ENCODE peak calls at places on chromosome 21, in seven cellular contexts. One of them, this sample, is unnamed.

GRCh38 chr21:32278068-32278467 is 781 bp downstream of the MIS18A start:
- DNase-seq in trophoblast cell: no peak
- DNase-seq in neuronal stem cell: no peak
- DNase-seq in mesendoderm: peak; percentile 25
- DNase-seq in mesenchymal stem cell: peak; percentile 30
- DNase-seq in IMR-90: no peak
- DNase-seq in H1: no peak
- DNase-seq in this sample: no peak

GRCh38 chr21:43034826-43035225 is 40.8 kb downstream of the CBS start:
- DNase-seq in trophoblast cell: no peak
- DNase-seq in H1: no peak
- DNase-seq in mesendoderm: no peak
- DNase-seq in IMR-90: no peak
- DNase-seq in mesenchymal stem cell: no peak
- DNase-seq in neuronal stem cell: no peak
- DNase-seq in this sample: no peak

GRCh38 chr21:36210779-36211659 is 54.4 kb downstream of the DOP1B start:
- DNase-seq in mesenchymal stem cell: no peak
- DNase-seq in trophoblast cell: peak; percentile 50
- DNase-seq in H1: no peak
- DNase-seq in IMR-90: no peak
- DNase-seq in neuronal stem cell: no peak
- DNase-seq in mesendoderm: peak; percentile 67
- DNase-seq in this sample: no peak

GRCh38 chr21:30216041-30216723 is at the start of gene CLDN8:
- DNase-seq in mesenchymal stem cell: no peak
- DNase-seq in H1: no peak
- DNase-seq in mesendoderm: no peak
- DNase-seq in neuronal stem cell: no peak
- DNase-seq in IMR-90: no peak
- DNase-seq in trophoblast cell: no peak
- DNase-seq in this sample: no peak

GRCh38 chr21:29718081-29718815 is 221.5 kb downstream of the GRIK1 start:
- DNase-seq in IMR-90: peak; percentile 34
- DNase-seq in mesenchymal stem cell: no peak
- DNase-seq in neuronal stem cell: no peak
- DNase-seq in trophoblast cell: no peak
- DNase-seq in H1: no peak
- DNase-seq in mesendoderm: no peak
- DNase-seq in this sample: no peak

GRCh38 chr21:35136586-35137254 is 87.6 kb upstream of the RUNX1 start:
- DNase-seq in trophoblast cell: peak; percentile 82
- DNase-seq in IMR-90: peak; percentile 62
- DNase-seq in H1: no peak
- DNase-seq in mesendoderm: peak; percentile 92
- DNase-seq in neuronal stem cell: no peak
- DNase-seq in mesenchymal stem cell: peak; percentile 40
- DNase-seq in this sample: no peak

GRCh38 chr21:32102426-32102825 is 176.4 kb downstream of the MIS18A start:
- DNase-seq in neuronal stem cell: no peak
- DNase-seq in mesenchymal stem cell: no peak
- DNase-seq in IMR-90: peak; percentile 7
- DNase-seq in trophoblast cell: peak; percentile 27
- DNase-seq in mesendoderm: no peak
- DNase-seq in H1: no peak
- DNase-seq in this sample: no peak

GRCh38 chr21:39251326-39251725 is 62.1 kb downstream of the BRWD1 start:
- DNase-seq in neuronal stem cell: no peak
- DNase-seq in mesenchymal stem cell: peak; percentile 4
- DNase-seq in trophoblast cell: no peak
- DNase-seq in mesendoderm: no peak
- DNase-seq in IMR-90: peak; percentile 24
- DNase-seq in H1: no peak
- DNase-seq in this sample: no peak

GRCh38 chr21:35811115-35811806 is 249.1 kb downstream of the SETD4 start:
- DNase-seq in neuronal stem cell: no peak
- DNase-seq in H1: no peak
- DNase-seq in mesenchymal stem cell: no peak
- DNase-seq in trophoblast cell: peak; percentile 4
- DNase-seq in mesendoderm: peak; percentile 22
- DNase-seq in IMR-90: no peak
- DNase-seq in this sample: peak; percentile 49

GRCh38 chr21:43881283-43881682 is 16.3 kb downstream of the AGPAT3 start:
- DNase-seq in trophoblast cell: no peak
- DNase-seq in mesendoderm: no peak
- DNase-seq in IMR-90: no peak
- DNase-seq in neuronal stem cell: no peak
- DNase-seq in mesenchymal stem cell: no peak
- DNase-seq in H1: no peak
- DNase-seq in this sample: no peak

GRCh38 chr21:34034369-34035014 is 38.9 kb upstream of the MRPS6 start:
- DNase-seq in mesenchymal stem cell: no peak
- DNase-seq in mesendoderm: peak; percentile 15
- DNase-seq in neuronal stem cell: no peak
- DNase-seq in H1: no peak
- DNase-seq in trophoblast cell: no peak
- DNase-seq in IMR-90: no peak
- DNase-seq in this sample: no peak

GRCh38 chr21:45142469-45142868 is 68.1 kb downstream of the ADARB1 start:
- DNase-seq in IMR-90: peak; percentile 84
- DNase-seq in mesenchymal stem cell: peak; percentile 77
- DNase-seq in trophoblast cell: no peak
- DNase-seq in H1: no peak
- DNase-seq in mesendoderm: no peak
- DNase-seq in neuronal stem cell: no peak
- DNase-seq in this sample: no peak

GRCh38 chr21:44764319-44765230 is 37.0 kb downstream of the UBE2G2 start:
- DNase-seq in IMR-90: no peak
- DNase-seq in mesenchymal stem cell: no peak
- DNase-seq in neuronal stem cell: no peak
- DNase-seq in H1: no peak
- DNase-seq in mesendoderm: peak; percentile 45
- DNase-seq in trophoblast cell: no peak
- DNase-seq in this sample: no peak

GRCh38 chr21:43757601-43758000 is 18.5 kb downstream of the CSTB start:
- DNase-seq in mesendoderm: no peak
- DNase-seq in H1: no peak
- DNase-seq in trophoblast cell: no peak
- DNase-seq in neuronal stem cell: no peak
- DNase-seq in mesenchymal stem cell: no peak
- DNase-seq in IMR-90: no peak
- DNase-seq in this sample: no peak

GRCh38 chr21:35381743-35382310 is 332.7 kb upstream of the RUNX1 start:
- DNase-seq in neuronal stem cell: no peak
- DNase-seq in H1: no peak
- DNase-seq in mesendoderm: no peak
- DNase-seq in trophoblast cell: peak; percentile 28
- DNase-seq in IMR-90: no peak
- DNase-seq in mesenchymal stem cell: no peak
- DNase-seq in this sample: no peak

GRCh38 chr21:35108887-35109286 is 59.8 kb upstream of the RUNX1 start:
- DNase-seq in neuronal stem cell: no peak
- DNase-seq in trophoblast cell: no peak
- DNase-seq in IMR-90: no peak
- DNase-seq in mesendoderm: no peak
- DNase-seq in mesenchymal stem cell: no peak
- DNase-seq in H1: no peak
- DNase-seq in this sample: no peak

DNA sequence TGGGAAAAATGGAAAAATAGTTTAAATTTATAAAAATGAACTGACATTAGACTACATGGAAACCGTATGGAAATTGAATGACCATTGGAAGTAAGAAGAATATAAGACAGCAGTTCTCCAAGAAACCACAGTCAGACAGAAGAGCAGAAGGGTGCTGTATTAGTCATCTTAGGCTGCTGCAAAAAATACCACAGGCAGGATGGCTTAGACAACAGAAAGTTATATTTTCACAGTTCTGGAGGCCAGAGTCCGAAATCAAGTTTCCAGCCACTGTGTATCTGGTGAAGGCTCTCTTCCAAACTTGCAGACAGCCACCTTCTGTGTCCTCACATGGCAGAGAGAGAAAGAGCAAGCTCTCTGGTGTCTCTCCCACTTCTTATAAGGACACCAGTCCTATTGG is 175.2 kb downstream of the DSCAM start:
- DNase-seq in H1: no peak
- DNase-seq in trophoblast cell: no peak
- DNase-seq in neuronal stem cell: no peak
- DNase-seq in mesendoderm: no peak
- DNase-seq in mesenchymal stem cell: no peak
- DNase-seq in IMR-90: no peak
- DNase-seq in this sample: no peak
- H4K8ac ChIP-seq in H1: no peak overlapping the region
- H4K8ac ChIP-seq in trophoblast cell: no peak overlapping the region
- H4K8ac ChIP-seq in neuronal stem cell: no peak overlapping the region
- H4K8ac ChIP-seq in mesendoderm: no peak overlapping the region
- H4K8ac ChIP-seq in mesenchymal stem cell: no peak overlapping the region
- H4K8ac ChIP-seq in IMR-90: no peak overlapping the region
- H4K8ac ChIP-seq in this sample: no peak overlapping the region

DNA sequence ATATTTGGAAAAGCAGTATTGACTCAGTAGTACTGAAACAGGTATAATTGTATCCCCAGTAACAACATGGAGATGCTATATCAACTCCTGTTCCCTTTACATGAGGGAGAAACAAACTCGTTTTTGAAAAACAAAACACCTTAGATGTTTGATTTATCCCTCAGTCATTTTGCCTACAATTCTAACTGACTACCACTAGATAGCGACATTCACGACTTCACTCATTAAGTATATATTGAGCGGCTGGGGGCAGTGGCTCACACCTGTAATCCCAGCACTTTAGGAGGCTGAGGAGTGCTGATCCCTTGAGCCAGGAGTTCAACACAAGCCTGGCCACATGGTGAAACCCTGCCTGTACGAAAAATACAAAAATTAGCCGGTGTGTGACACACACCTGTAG is 83.3 kb downstream of the CYYR1 start:
- DNase-seq in H1: no peak
- DNase-seq in neuronal stem cell: no peak
- DNase-seq in mesendoderm: peak; percentile 21
- DNase-seq in IMR-90: no peak
- DNase-seq in trophoblast cell: no peak
- DNase-seq in mesenchymal stem cell: no peak
- DNase-seq in this sample: no peak
- H4K8ac ChIP-seq in H1: no peak overlapping the region
- H4K8ac ChIP-seq in neuronal stem cell: no peak overlapping the region
- H4K8ac ChIP-seq in mesendoderm: no peak overlapping the region
- H4K8ac ChIP-seq in IMR-90: no peak overlapping the region
- H4K8ac ChIP-seq in trophoblast cell: no peak overlapping the region
- H4K8ac ChIP-seq in mesenchymal stem cell: no peak overlapping the region
- H4K8ac ChIP-seq in this sample: no peak overlapping the region

GRCh38 chr21:41509733-41510132 is 1.8 kb upstream of the TMPRSS2 start:
- DNase-seq in trophoblast cell: no peak
- DNase-seq in neuronal stem cell: no peak
- DNase-seq in mesendoderm: no peak
- DNase-seq in mesenchymal stem cell: no peak
- DNase-seq in IMR-90: no peak
- DNase-seq in H1: no peak
- DNase-seq in this sample: no peak

GRCh38 chr21:41508415-41509205 is 652 bp upstream of the TMPRSS2 start:
- DNase-seq in neuronal stem cell: no peak
- DNase-seq in H1: no peak
- DNase-seq in trophoblast cell: no peak
- DNase-seq in mesendoderm: peak; percentile 17
- DNase-seq in mesenchymal stem cell: no peak
- DNase-seq in IMR-90: no peak
- DNase-seq in this sample: no peak

GRCh38 chr21:41509206-41509496 is 1.2 kb upstream of the TMPRSS2 start:
- DNase-seq in mesenchymal stem cell: no peak
- DNase-seq in neuronal stem cell: no peak
- DNase-seq in IMR-90: no peak
- DNase-seq in trophoblast cell: no peak
- DNase-seq in mesendoderm: no peak
- DNase-seq in H1: no peak
- DNase-seq in this sample: no peak

GRCh38 chr21:41511858-41512257 is 3.9 kb upstream of the TMPRSS2 start:
- DNase-seq in H1: no peak
- DNase-seq in trophoblast cell: no peak
- DNase-seq in mesendoderm: no peak
- DNase-seq in mesenchymal stem cell: no peak
- DNase-seq in neuronal stem cell: no peak
- DNase-seq in IMR-90: no peak
- DNase-seq in this sample: no peak

GRCh38 chr21:41510500-41510899 is 2.5 kb upstream of the TMPRSS2 start:
- DNase-seq in mesendoderm: no peak
- DNase-seq in trophoblast cell: no peak
- DNase-seq in IMR-90: no peak
- DNase-seq in neuronal stem cell: no peak
- DNase-seq in mesenchymal stem cell: no peak
- DNase-seq in H1: no peak
- DNase-seq in this sample: no peak
- H4K8ac ChIP-seq in mesendoderm: no peak overlapping the region
- H4K8ac ChIP-seq in trophoblast cell: no peak overlapping the region
- H4K8ac ChIP-seq in IMR-90: no peak overlapping the region
- H4K8ac ChIP-seq in neuronal stem cell: no peak overlapping the region
- H4K8ac ChIP-seq in mesenchymal stem cell: no peak overlapping the region
- H4K8ac ChIP-seq in H1: no peak overlapping the region
- H4K8ac ChIP-seq in this sample: no peak overlapping the region

GRCh38 chr21:46327711-46328110 is 3.8 kb downstream of the PCNT start:
- DNase-seq in H1: no peak
- DNase-seq in mesendoderm: no peak
- DNase-seq in mesenchymal stem cell: no peak
- DNase-seq in IMR-90: no peak
- DNase-seq in neuronal stem cell: no peak
- DNase-seq in trophoblast cell: no peak
- DNase-seq in this sample: no peak

GRCh38 chr21:46325073-46325912 is 1.3 kb downstream of the PCNT start:
- DNase-seq in trophoblast cell: peak; percentile 31
- DNase-seq in H1: peak; percentile 31
- DNase-seq in neuronal stem cell: peak; percentile 38
- DNase-seq in mesenchymal stem cell: peak; percentile 71
- DNase-seq in mesendoderm: peak; percentile 88
- DNase-seq in IMR-90: peak; percentile 47
- DNase-seq in this sample: peak; percentile 75

GRCh38 chr21:46324390-46325072 is 575 bp downstream of the PCNT start:
- DNase-seq in neuronal stem cell: peak; percentile 89
- DNase-seq in IMR-90: peak; percentile 70
- DNase-seq in H1: peak; percentile 29
- DNase-seq in trophoblast cell: peak; percentile 58
- DNase-seq in mesendoderm: peak; percentile 87
- DNase-seq in mesenchymal stem cell: peak; percentile 75
- DNase-seq in this sample: peak; percentile 87

GRCh38 chr21:46328151-46328550 is 4.2 kb downstream of the PCNT start:
- DNase-seq in trophoblast cell: no peak
- DNase-seq in neuronal stem cell: no peak
- DNase-seq in IMR-90: no peak
- DNase-seq in mesendoderm: no peak
- DNase-seq in H1: no peak
- DNase-seq in mesenchymal stem cell: no peak
- DNase-seq in this sample: no peak

DNA sequence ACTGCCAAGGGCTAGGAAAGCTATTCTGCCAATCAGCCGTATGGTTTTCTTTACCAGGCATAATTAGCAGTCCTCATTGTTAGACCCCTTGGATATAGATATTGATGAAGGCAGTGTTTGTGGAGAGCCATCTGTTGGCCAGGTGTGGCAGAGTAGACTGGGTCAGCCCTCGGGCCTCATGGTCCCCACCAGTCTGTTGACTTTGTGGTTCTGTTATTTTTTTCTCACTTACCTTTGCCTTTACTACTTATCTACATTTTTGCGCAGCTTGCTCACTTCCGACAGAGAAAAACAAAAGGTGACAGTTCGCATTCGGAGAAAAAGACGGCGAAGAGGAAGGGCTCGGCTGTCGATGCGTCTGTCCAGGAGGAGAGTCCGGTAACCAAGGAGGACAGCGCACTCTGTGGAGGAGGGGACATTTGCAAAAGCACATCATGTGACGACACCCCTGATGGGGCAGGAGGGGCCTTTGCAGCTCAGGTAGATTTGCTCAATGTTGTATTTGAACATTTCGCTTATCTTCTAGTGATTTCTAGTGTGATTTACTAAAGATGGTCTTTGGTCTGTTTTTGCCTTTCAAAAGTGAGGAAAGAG is 2.3 kb downstream of the PCNT start:
- DNase-seq in IMR-90: no peak
- DNase-seq in trophoblast cell: peak; percentile 25
- DNase-seq in neuronal stem cell: no peak
- DNase-seq in H1: no peak
- DNase-seq in mesendoderm: peak; percentile 14
- DNase-seq in mesenchymal stem cell: no peak
- DNase-seq in this sample: no peak
- H4K8ac ChIP-seq in IMR-90: no peak overlapping the region
- H4K8ac ChIP-seq in trophoblast cell: no peak overlapping the region
- H4K8ac ChIP-seq in neuronal stem cell: no peak overlapping the region
- H4K8ac ChIP-seq in H1: peak overlapping the region; percentile 90
- H4K8ac ChIP-seq in mesendoderm: no peak overlapping the region
- H4K8ac ChIP-seq in mesenchymal stem cell: no peak overlapping the region
- H4K8ac ChIP-seq in this sample: no peak overlapping the region

This sample was measured in H9.